ENCODE peak calls at places on chromosomes 1 and 21, in eight cellular contexts. S, X, N, C, K, V, L and A are unnamed samples. For H3K4me1, the result is how much of the 10 kb centered on the place peaks cover.

GRCh38 chr1:31567956-31568570 is 8.3 kb upstream of the TINAGL1 start:
- DNase-seq in C (no peak), N (peak), K (no peak), S (no peak), X (no peak), L (no peak), V (no peak), A (no peak)

GRCh38 chr1:158037876-158038359 is 44.5 kb downstream of the KIRREL1 start:
- DNase-seq in V (no peak), N (no peak), X (no peak), K (no peak), S (no peak), L (peak), C (no peak), A (no peak)

GRCh38 chr1:86137458-86137857 is 19.1 kb downstream of the COL24A1 start:
- DNase-seq in X (no peak), V (no peak), C (no peak), S (no peak), L (no peak), K (no peak), N (no peak), A (no peak)

GRCh38 chr1:181179980-181180964 is 91.8 kb downstream of the IER5 start:
- DNase-seq in S (peak), K (peak), X (peak), V (peak), C (no peak), L (peak), N (no peak), A (no peak)

GRCh38 chr1:214609692-214610091 is 6.7 kb downstream of the CENPF start:
- DNase-seq in L (no peak), K (no peak), C (no peak), X (no peak), N (no peak), V (no peak), S (no peak), A (no peak)

GRCh38 chr21:29238967-29239289 is 59.8 kb upstream of the BACH1 start:
- DNase-seq in V (no peak), S (no peak), L (no peak), C (no peak), N (no peak), K (no peak), X (no peak), A (no peak)

GRCh38 chr1:51642739-51643142 is 25.8 kb downstream of the OSBPL9 start:
- DNase-seq in V (no peak), K (no peak), S (no peak), N (no peak), C (no peak), X (peak), L (no peak), A (no peak)

GRCh38 chr1:68558321-68559026 is 61.6 kb upstream of the DEPDC1 start:
- DNase-seq in N (no peak), L (no peak), C (no peak), K (no peak), V (no peak), X (no peak), S (no peak), A (no peak)

GRCh38 chr1:87330201-87330953 is 1.7 kb downstream of the LMO4 start:
- DNase-seq in V (no peak), C (no peak), N (peak), S (no peak), X (peak), L (no peak), K (no peak), A (peak)

GRCh38 chr21:29477941-29478340 is 179.2 kb downstream of the BACH1 start:
- DNase-seq in V (no peak), S (no peak), K (no peak), C (no peak), X (no peak), L (no peak), N (no peak), A (no peak)

GRCh38 chr1:203682401-203683383 is 56.1 kb downstream of the ATP2B4 start:
- DNase-seq in X (no peak), V (no peak), C (peak), S (no peak), L (no peak), K (no peak), N (no peak), A (peak)

GRCh38 chr21:42093991-42094417 is 22.9 kb downstream of the UMODL1 start:
- DNase-seq in S (no peak), L (peak), X (peak), C (no peak), V (no peak), N (peak), K (no peak), A (no peak)

GRCh38 chr1:62057631-62058290 is 136.9 kb upstream of the L1TD1 start:
- DNase-seq in X (no peak), C (no peak), K (no peak), N (no peak), V (no peak), S (no peak), L (no peak), A (no peak)

GRCh38 chr1:112165375-112165774 is 175.9 kb upstream of the KCND3 start:
- DNase-seq in X (no peak), N (no peak), S (no peak), V (no peak), L (no peak), C (no peak), K (no peak), A (no peak)

GRCh38 chr21:45876381-45877159 is 105.0 kb upstream of the COL6A1 start:
- DNase-seq in C (no peak), L (peak), K (peak), V (no peak), S (peak), N (no peak), X (no peak), A (no peak)

GRCh38 chr1:3352084-3352951 is 102.1 kb upstream of the ARHGEF16 start:
- DNase-seq in K (no peak), N (peak), V (peak), X (no peak), L (peak), C (no peak), S (no peak), A (no peak)

GRCh38 chr1:204453141-204453772 is 41.3 kb downstream of the PIK3C2B start:
- DNase-seq in K (no peak), X (no peak), S (no peak), C (no peak), L (no peak), N (no peak), V (no peak), A (peak)

GRCh38 chr1:234111458-234112142 is 207.1 kb downstream of the SLC35F3 start:
- DNase-seq in L (no peak), V (peak), C (peak), S (peak), N (no peak), K (no peak), X (no peak), A (no peak)

GRCh38 chr1:6224733-6225132 is 11.0 kb downstream of the ICMT start:
- DNase-seq in K (peak), X (no peak), N (no peak), L (no peak), V (no peak), S (no peak), C (no peak), A (no peak)
- H3K4me1 ChIP-seq in K (under half), X (under half), N (under half), L (under half), V (under half), S (under half), C (under half), A (under half)

DNA sequence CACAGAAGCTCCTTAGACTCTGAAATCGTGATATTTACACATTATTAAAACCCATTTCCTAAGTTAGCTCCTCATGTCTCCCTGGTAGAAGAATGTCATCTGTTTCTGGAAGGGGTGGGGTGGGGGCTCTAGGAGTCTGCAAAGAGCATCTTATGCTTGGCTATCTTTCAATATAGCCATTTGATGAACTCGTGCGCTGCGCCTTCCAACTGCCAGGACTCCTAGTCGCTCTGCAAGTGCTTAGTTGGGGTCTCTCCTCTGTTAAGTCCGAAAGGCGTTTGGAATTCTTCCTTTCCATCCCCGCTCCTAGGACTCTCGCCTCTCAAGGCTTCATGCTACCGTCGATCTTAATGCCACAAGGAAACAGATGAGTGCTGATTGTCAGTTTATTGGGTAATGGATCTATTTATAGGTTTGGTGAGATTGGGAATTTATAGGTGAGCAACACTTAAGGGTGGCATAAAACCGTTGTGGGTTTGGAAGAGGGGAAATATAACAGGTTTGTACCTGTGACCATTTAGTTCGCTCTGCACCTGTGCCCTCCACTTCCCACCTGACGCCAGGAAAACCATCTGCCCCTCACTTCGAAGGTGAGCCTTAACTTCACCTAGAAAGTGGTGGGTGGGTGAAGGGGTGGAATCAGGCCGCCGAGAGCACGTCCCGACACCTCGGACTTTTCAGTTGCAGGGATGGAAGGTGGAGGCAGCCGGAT is 1.1 kb downstream of the KCNH1 start:
- DNase-seq in V (no peak), N (no peak), K (no peak), X (no peak), L (no peak), S (no peak), C (no peak), A (no peak)
- H3K4me3 ChIP-seq in V (no peak), N (peak), K (peak), X (peak), L (peak), S (no peak), C (peak), A (no peak)

DNA sequence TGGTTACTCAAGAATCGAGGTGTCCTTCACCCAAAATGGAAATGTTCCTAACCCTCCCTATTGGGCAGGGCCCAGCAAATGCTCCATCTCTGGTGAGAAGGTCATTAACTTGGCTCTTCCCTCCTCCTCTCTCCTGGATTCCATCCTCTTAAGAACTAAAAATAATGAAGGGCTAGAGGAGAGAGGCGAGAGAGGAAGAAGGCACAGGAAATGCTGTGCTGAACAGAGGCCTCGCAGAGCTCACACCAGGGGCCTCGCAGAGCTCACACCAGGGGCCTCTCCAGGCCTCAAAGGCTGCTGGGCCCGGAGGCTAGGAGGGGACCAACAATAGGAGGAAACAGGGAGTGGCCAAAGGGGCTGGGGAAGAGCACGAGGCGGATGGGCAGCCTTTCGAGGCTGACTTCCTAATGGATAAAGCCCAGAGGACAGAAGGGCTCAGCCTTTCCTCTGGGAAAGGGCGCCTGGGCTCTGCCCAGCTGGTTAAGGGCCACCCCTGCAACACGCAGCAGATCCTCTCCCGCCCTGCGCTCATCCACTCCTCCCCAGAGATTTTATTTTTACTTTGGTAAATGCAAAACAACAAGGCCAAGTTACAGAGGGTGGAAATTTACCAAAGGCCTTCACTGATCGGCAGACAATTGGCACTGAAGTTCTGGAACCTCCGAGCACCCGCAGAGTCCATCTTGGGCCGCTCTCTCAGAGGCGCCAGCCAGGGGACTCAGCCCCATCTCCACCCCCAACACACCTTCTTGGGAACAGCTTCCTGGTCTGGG is 78.5 kb downstream of the ITPKB start:
- DNase-seq in K (peak), N (no peak), C (no peak), V (no peak), L (peak), S (no peak), X (peak), A (no peak)
- H3K4me1 ChIP-seq in K (half or more), N (under half), C (under half), V (half or more), L (half or more), S (half or more), X (half or more), A (under half)

GRCh38 chr1:199009447-199009846 is 370.6 kb downstream of the PTPRC start:
- DNase-seq in K (no peak), L (no peak), C (no peak), V (no peak), S (no peak), X (no peak), N (no peak), A (no peak)

GRCh38 chr1:199010933-199011332 is 372.1 kb downstream of the PTPRC start:
- DNase-seq in V (no peak), L (no peak), C (no peak), N (no peak), X (no peak), S (no peak), K (no peak), A (no peak)

GRCh38 chr1:199015799-199016198 is 377.0 kb downstream of the PTPRC start:
- DNase-seq in C (no peak), L (no peak), S (no peak), X (no peak), K (no peak), N (no peak), V (no peak), A (no peak)

GRCh38 chr1:199007423-199007822 is 368.6 kb downstream of the PTPRC start:
- DNase-seq in X (no peak), N (no peak), C (no peak), L (peak), K (no peak), V (no peak), S (no peak), A (no peak)

GRCh38 chr1:199010492-199010891 is 371.7 kb downstream of the PTPRC start:
- DNase-seq in N (no peak), K (no peak), C (no peak), S (no peak), V (no peak), L (no peak), X (no peak), A (no peak)
- H3K4me3 ChIP-seq in N (no peak), K (no peak), C (no peak), S (no peak), V (no peak), L (no peak), X (no peak), A (no peak)

GRCh38 chr1:21149862-21150432 is 26.8 kb downstream of the EIF4G3 start:
- DNase-seq in K (no peak), S (no peak), N (no peak), L (peak), C (no peak), X (peak), V (no peak), A (no peak)
- H3K4me1 ChIP-seq in K (under half), S (under half), N (under half), L (under half), C (under half), X (under half), V (under half), A (under half)

GRCh38 chr1:45009956-45010854 is 919 bp downstream of the HECTD3 start:
- DNase-seq in K (no peak), L (no peak), N (no peak), C (no peak), S (peak), V (peak), X (no peak), A (peak)

GRCh38 chr1:45011837-45012638 is at the start of gene UROD:
- DNase-seq in V (peak), C (peak), L (peak), X (peak), S (peak), K (peak), N (peak), A (peak)

GRCh38 chr1:45012639-45013278 is 705 bp downstream of the UROD start:
- DNase-seq in S (peak), X (peak), C (no peak), V (peak), K (peak), L (peak), N (peak), A (no peak)

GRCh38 chr1:45009296-45009865 is 1.7 kb downstream of the HECTD3 start:
- DNase-seq in X (no peak), L (no peak), V (no peak), K (no peak), N (no peak), C (no peak), S (peak), A (no peak)

DNA sequence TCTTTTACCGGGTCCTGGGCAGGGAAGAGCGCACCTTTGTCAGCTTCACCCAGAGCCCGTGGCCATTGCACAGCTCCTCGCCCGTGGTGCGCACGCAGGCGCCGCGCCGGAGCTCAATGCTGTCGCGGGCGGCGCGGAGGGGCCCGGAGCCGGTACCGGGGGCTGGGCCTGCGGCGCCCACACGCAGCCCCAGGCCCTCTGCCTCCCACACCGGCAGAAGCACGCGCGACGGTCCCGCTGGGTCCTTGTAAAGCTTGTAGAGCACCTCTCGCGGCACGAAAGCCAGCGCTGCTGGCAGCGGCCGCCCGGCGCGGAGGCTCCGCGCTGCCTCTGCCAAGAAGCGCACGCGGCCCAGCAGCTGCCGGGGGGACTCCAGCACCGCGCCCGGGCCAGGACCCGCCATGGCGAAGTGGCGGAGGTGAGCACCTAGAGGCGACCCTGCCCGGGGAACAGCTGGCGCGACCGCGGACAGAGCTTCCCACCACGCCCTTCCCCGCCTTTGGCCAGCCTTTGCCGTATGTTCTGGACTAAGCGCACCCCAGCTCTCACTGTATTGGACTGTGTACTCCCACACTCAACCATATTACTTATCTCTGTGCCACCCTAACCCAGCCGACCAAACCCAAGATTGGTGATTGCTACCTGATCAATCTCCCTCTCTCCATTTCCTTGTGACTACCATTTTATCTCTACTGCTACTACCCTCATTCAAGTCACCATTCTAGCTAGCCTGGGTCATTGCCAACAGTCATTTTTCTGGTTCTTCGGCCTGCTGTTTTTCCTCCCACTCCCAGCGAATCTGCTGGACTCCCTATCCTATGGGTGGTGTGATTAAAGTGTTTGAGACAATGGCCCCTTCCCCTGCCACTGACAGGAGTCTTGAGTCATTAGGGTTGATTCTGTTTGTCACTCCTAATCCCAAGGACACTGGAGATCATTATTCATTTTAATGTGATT is at the start of gene HECTD3:
- DNase-seq in L (peak), K (peak), N (peak), V (peak), S (peak), X (peak), C (no peak), A (peak)
- H3K4me3 ChIP-seq in L (peak), K (peak), N (peak), V (peak), S (peak), X (peak), C (peak), A (peak)

DNA sequence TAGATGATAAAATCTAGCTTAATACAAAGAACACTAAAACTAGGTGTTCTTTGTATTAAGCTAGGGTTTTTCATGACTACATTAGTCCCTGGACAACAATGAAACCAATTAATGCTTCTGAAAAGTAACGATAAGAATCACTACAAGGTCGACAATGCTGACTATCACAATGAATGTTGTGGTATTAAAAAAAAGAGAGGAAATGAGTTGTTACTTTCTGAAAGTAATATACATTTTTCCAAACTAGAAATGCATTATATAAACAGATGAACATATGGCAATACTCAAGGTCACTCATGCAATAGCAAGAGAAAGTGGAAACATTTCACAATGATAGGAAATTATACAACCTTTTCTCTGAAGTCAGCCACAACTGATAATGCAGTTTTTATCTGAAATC is 19.0 kb downstream of the DPH5 start:
- DNase-seq in K (no peak), S (no peak), C (no peak), N (no peak), X (no peak), V (no peak), L (no peak), A (no peak)
- H3K4me1 ChIP-seq in K (under half), S (under half), C (under half), N (under half), X (under half), V (under half), L (under half), A (under half)

GRCh38 chr1:220652995-220653394 is 37.2 kb upstream of the C1orf115 start:
- DNase-seq in K (no peak), S (no peak), L (no peak), V (no peak), X (no peak), N (no peak), C (no peak), A (no peak)
- H3K4me3 ChIP-seq in K (no peak), S (no peak), L (no peak), V (no peak), X (no peak), N (no peak), C (no peak), A (no peak)